ENCODE peak calls at places on chromosome 17, in four cellular contexts. One of them, this sample, is unnamed.
A peak's percentile ranks its signal among the peaks of the same experiment; 100 is the strongest.

GRCh38 chr17:62807812-62808575 is at the start of gene MARCHF10:
- DNase-seq in K562: peak; percentile 65
- DNase-seq in GM12878: no peak
- DNase-seq in IMR-90: no peak
- DNase-seq in this sample: no peak

GRCh38 chr17:14545156-14545906 is 244.4 kb downstream of the HS3ST3B1 start:
- DNase-seq in K562: no peak
- DNase-seq in GM12878: no peak
- DNase-seq in IMR-90: no peak
- DNase-seq in this sample: no peak

GRCh38 chr17:71458322-71458721 is 662.5 kb upstream of the SOX9 start:
- DNase-seq in GM12878: no peak
- DNase-seq in K562: no peak
- DNase-seq in IMR-90: no peak
- DNase-seq in this sample: no peak

GRCh38 chr17:4998666-4999428 is 1.1 kb downstream of the KIF1C start:
- DNase-seq in GM12878: no peak
- DNase-seq in K562: no peak
- DNase-seq in IMR-90: no peak
- DNase-seq in this sample: no peak

GRCh38 chr17:83183150-83183820 is 103.9 kb downstream of the METRNL start:
- DNase-seq in GM12878: no peak
- DNase-seq in K562: no peak
- DNase-seq in IMR-90: no peak
- DNase-seq in this sample: no peak

GRCh38 chr17:38893612-38894011 is 23.8 kb downstream of the LASP1 start:
- DNase-seq in K562: no peak
- DNase-seq in IMR-90: no peak
- DNase-seq in GM12878: no peak
- DNase-seq in this sample: peak; percentile 24

GRCh38 chr17:81814748-81815645 is 11.0 kb downstream of the GCGR start:
- DNase-seq in GM12878: no peak
- DNase-seq in IMR-90: no peak
- DNase-seq in K562: no peak
- DNase-seq in this sample: no peak

GRCh38 chr17:10155334-10156081 is 42.9 kb downstream of the GAS7 start:
- DNase-seq in GM12878: no peak
- DNase-seq in K562: no peak
- DNase-seq in IMR-90: peak; percentile 46
- DNase-seq in this sample: no peak

GRCh38 chr17:50072130-50072529 is 16.2 kb downstream of the ITGA3 start:
- DNase-seq in K562: no peak
- DNase-seq in GM12878: no peak
- DNase-seq in IMR-90: no peak
- DNase-seq in this sample: no peak

GRCh38 chr17:16419929-16420271 is 4.5 kb downstream of the TRPV2 start:
- DNase-seq in K562: peak; percentile 28
- DNase-seq in GM12878: no peak
- DNase-seq in IMR-90: peak; percentile 86
- DNase-seq in this sample: no peak

GRCh38 chr17:37158290-37158689 is 209.5 kb downstream of the AATF start:
- DNase-seq in IMR-90: no peak
- DNase-seq in K562: no peak
- DNase-seq in GM12878: no peak
- DNase-seq in this sample: no peak

GRCh38 chr17:55273579-55274370 is 9.0 kb downstream of the HLF start:
- DNase-seq in GM12878: no peak
- DNase-seq in IMR-90: no peak
- DNase-seq in K562: no peak
- DNase-seq in this sample: no peak

GRCh38 chr17:68318103-68318991 is 27.1 kb downstream of the ARSG start:
- DNase-seq in K562: no peak
- DNase-seq in IMR-90: peak; percentile 65
- DNase-seq in GM12878: no peak
- DNase-seq in this sample: no peak

GRCh38 chr17:60398227-60398959 is 6.5 kb upstream of the USP32 start:
- DNase-seq in IMR-90: no peak
- DNase-seq in GM12878: peak; percentile 71
- DNase-seq in K562: no peak
- DNase-seq in this sample: no peak

GRCh38 chr17:17845046-17845775 is 8.4 kb upstream of the SREBF1 start:
- DNase-seq in GM12878: no peak
- DNase-seq in K562: no peak
- DNase-seq in IMR-90: no peak
- DNase-seq in this sample: no peak

GRCh38 chr17:76002100-76002499 is 1.4 kb downstream of the CDK3 start:
- DNase-seq in IMR-90: no peak
- DNase-seq in GM12878: no peak
- DNase-seq in K562: peak; percentile 6
- DNase-seq in this sample: no peak

GRCh38 chr17:29870836-29871430 is 59.1 kb downstream of the SSH2 start:
- DNase-seq in K562: no peak
- DNase-seq in GM12878: no peak
- DNase-seq in IMR-90: no peak
- DNase-seq in this sample: no peak

GRCh38 chr17:32206816-32207215 is 58.8 kb upstream of the RHBDL3 start:
- DNase-seq in K562: no peak
- DNase-seq in IMR-90: peak; percentile 91
- DNase-seq in GM12878: no peak
- DNase-seq in this sample: no peak

DNA sequence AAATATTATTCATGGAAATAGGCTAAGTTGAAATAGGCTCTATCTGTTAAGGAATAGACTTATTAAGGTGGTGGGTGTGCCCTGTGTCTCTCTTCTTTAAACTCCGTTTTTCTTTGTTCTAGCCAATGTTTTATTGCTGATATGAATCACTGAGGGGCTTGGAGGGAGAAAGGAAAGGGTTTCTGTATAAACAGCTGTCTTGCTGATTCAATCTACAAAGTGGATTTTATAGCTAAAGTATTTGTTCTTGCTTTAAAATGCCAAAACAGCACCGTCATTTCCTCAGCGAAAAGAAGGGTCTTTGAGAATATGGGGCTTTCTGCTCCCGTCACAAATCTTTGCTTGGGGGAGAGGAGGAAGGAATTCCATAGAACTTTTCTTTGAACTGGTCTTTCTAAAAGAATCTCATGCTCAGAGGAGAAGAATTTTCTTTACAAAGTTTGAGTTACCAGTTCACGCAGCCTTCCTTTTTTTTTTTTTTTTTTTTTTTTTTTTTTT is 39.3 kb downstream of the MSI2 start:
- DNase-seq in IMR-90: peak; percentile 71
- DNase-seq in GM12878: no peak
- DNase-seq in K562: no peak
- DNase-seq in this sample: peak; percentile 91
- TF ChIP-seq FOS in IMR-90: no peak
- TF ChIP-seq FOS in GM12878: no peak
- TF ChIP-seq FOS in K562: no peak
- TF ChIP-seq FOS in this sample: peak; percentile 68

GRCh38 chr17:57517519-57518342 is 227.4 kb downstream of the CCDC182 start:
- DNase-seq in IMR-90: no peak
- DNase-seq in GM12878: no peak
- DNase-seq in K562: no peak
- DNase-seq in this sample: no peak

GRCh38 chr17:57521606-57522435 is 223.3 kb downstream of the CCDC182 start:
- DNase-seq in K562: no peak
- DNase-seq in IMR-90: peak; percentile 37
- DNase-seq in GM12878: no peak
- DNase-seq in this sample: no peak

GRCh38 chr17:57518587-57519118 is 226.4 kb downstream of the CCDC182 start:
- DNase-seq in K562: no peak
- DNase-seq in GM12878: no peak
- DNase-seq in IMR-90: no peak
- DNase-seq in this sample: no peak

GRCh38 chr17:57519199-57519598 is 225.9 kb downstream of the CCDC182 start:
- DNase-seq in IMR-90: peak; percentile 58
- DNase-seq in GM12878: no peak
- DNase-seq in K562: no peak
- DNase-seq in this sample: no peak

DNA sequence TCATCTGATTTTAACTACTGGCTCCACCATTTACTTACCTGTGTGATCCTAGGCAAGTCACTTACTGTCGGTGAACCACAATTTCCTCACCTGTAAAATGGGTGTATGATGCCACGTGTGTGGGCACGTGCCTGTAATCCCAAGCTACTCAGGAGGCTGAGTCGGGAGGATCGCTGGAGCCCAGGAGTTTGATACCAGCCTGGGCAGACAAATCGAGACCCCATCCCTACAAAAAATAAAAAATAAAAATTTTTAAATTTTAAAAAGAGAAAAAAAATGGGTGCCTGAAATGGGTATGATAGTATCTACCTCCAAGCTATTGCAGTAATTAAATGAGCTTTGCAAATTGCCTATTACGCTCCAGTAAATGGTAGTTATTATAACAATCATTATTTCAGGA is 225.3 kb downstream of the CCDC182 start:
- DNase-seq in GM12878: no peak
- DNase-seq in K562: no peak
- DNase-seq in IMR-90: no peak
- DNase-seq in this sample: no peak
- H3K9ac ChIP-seq in GM12878: no peak overlapping the region
- H3K9ac ChIP-seq in K562: no peak overlapping the region
- H3K9ac ChIP-seq in IMR-90: no peak overlapping the region
- H3K9ac ChIP-seq in this sample: no peak overlapping the region

GRCh38 chr17:34886831-34887230 is 74.4 kb downstream of the CCT6B start:
- DNase-seq in GM12878: no peak
- DNase-seq in IMR-90: no peak
- DNase-seq in K562: peak; percentile 57
- DNase-seq in this sample: no peak
- H2AFZ ChIP-seq in GM12878: no peak overlapping the region
- H2AFZ ChIP-seq in IMR-90: no peak overlapping the region
- H2AFZ ChIP-seq in K562: no peak overlapping the region
- H2AFZ ChIP-seq in this sample: no peak overlapping the region

DNA sequence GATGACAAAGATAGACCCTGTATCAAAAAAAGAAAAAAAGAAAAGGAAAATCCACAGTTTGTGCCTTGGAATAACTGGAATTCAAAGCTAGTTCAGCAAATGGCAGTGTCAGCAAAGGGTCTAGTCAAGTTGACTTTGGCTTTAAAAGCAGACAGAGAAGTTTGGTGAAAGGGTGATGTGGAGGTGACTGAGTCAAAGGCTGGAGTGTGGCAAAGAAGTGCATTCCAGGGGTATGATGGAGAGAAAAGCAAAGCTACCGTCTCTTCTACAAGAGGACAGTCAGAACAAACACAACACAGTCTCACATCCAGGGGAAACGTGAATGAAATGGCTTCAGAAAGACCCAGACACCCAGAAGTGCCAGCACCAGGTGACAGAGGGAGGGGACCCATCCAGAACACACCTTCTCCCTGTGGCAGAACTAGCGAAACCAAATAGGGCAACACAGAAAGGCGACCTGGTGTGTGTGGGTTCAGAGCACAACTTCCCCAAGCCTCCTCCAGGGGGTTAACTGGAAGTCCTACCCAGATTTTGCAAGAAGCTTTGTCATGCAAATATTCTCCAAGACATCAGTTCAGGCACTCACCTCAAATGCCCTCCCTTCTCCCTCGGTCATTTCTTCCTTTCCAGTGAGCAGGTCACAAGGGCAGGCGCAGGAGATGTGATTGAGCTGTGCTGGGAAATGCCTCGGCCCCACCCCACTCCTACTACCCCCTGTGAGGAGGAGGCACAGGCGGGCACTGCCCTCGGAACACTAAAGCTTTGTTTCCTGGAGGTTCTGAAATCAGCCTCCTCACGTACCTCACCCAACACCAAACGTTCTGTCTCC is 481.9 kb downstream of the SOX9 start:
- DNase-seq in IMR-90: peak; percentile 73
- DNase-seq in K562: no peak
- DNase-seq in GM12878: no peak
- DNase-seq in this sample: no peak
- TF ChIP-seq FOS in IMR-90: no peak
- TF ChIP-seq FOS in K562: no peak
- TF ChIP-seq FOS in GM12878: no peak
- TF ChIP-seq FOS in this sample: no peak

GRCh38 chr17:40070644-40070894 is 7.8 kb downstream of the THRA start:
- DNase-seq in GM12878: no peak
- DNase-seq in K562: no peak
- DNase-seq in IMR-90: no peak
- DNase-seq in this sample: no peak

GRCh38 chr17:40073454-40074174 is 10.8 kb downstream of the THRA start:
- DNase-seq in K562: no peak
- DNase-seq in GM12878: no peak
- DNase-seq in IMR-90: no peak
- DNase-seq in this sample: no peak

GRCh38 chr17:40072481-40073346 is 9.9 kb downstream of the THRA start:
- DNase-seq in K562: peak; percentile 64
- DNase-seq in GM12878: no peak
- DNase-seq in IMR-90: no peak
- DNase-seq in this sample: no peak

GRCh38 chr17:40070895-40071719 is 8.3 kb downstream of the THRA start:
- DNase-seq in IMR-90: no peak
- DNase-seq in GM12878: no peak
- DNase-seq in K562: no peak
- DNase-seq in this sample: no peak

GRCh38 chr17:40071720-40072480 is 9.1 kb downstream of the THRA start:
- DNase-seq in K562: no peak
- DNase-seq in GM12878: no peak
- DNase-seq in IMR-90: no peak
- DNase-seq in this sample: peak; percentile 76
- H3K9ac ChIP-seq in K562: peak overlapping the region; percentile 59
- H3K9ac ChIP-seq in GM12878: no peak overlapping the region
- H3K9ac ChIP-seq in IMR-90: no peak overlapping the region
- H3K9ac ChIP-seq in this sample: no peak overlapping the region

GRCh38 chr17:3535253-3535995 is 22.2 kb downstream of the TRPV3 start:
- DNase-seq in GM12878: no peak
- DNase-seq in K562: peak; percentile 49
- DNase-seq in IMR-90: peak; percentile 62
- DNase-seq in this sample: peak; percentile 27

GRCh38 chr17:3536736-3537135 is 20.9 kb downstream of the TRPV3 start:
- DNase-seq in GM12878: no peak
- DNase-seq in IMR-90: no peak
- DNase-seq in K562: no peak
- DNase-seq in this sample: no peak

GRCh38 chr17:3532859-3533142 is 24.8 kb downstream of the TRPV3 start:
- DNase-seq in IMR-90: no peak
- DNase-seq in K562: no peak
- DNase-seq in GM12878: no peak
- DNase-seq in this sample: no peak

GRCh38 chr17:3533752-3534151 is 23.9 kb downstream of the TRPV3 start:
- DNase-seq in GM12878: no peak
- DNase-seq in K562: no peak
- DNase-seq in IMR-90: no peak
- DNase-seq in this sample: no peak

DNA sequence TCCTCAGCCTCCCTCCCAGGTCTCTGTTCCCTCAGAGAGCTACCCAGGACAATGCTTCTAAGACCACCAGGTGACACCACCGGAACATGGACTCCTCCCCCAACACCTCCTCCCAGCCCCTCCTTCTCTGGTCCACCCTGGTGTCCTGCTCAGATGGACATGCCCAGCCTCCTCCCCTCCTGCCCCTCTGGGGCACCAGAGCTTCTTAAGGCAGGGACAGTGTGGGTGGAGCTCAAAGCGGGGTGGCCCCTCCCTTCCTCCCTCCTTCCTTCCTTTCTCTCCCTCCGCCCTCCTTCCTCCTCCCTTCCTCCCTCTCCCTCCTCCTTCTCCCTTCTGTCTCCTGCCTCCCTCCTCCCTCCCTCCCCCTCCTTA is 22.7 kb downstream of the TRPV3 start:
- DNase-seq in GM12878: no peak
- DNase-seq in K562: no peak
- DNase-seq in IMR-90: peak; percentile 10
- DNase-seq in this sample: no peak
- H2AFZ ChIP-seq in GM12878: peak overlapping the region; percentile 44
- H2AFZ ChIP-seq in K562: no peak overlapping the region
- H2AFZ ChIP-seq in IMR-90: peak overlapping the region; percentile 87
- H2AFZ ChIP-seq in this sample: no peak overlapping the region

GRCh38 chr17:35537569-35538209 is at the start of gene SLFN12L:
- DNase-seq in GM12878: no peak
- DNase-seq in IMR-90: no peak
- DNase-seq in K562: peak; percentile 26
- DNase-seq in this sample: peak; percentile 23
- TF ChIP-seq FOS in GM12878: no peak
- TF ChIP-seq FOS in IMR-90: no peak
- TF ChIP-seq FOS in K562: no peak
- TF ChIP-seq FOS in this sample: no peak